ENCODE peak calls at places on chromosomes 2 and 18, in seven cellular contexts. R, G, Q, U, H, T and N are unnamed samples.

GRCh38 chr2:60321816-60322215 is 231.6 kb downstream of the BCL11A start:
- DNase-seq in T (no peak), U (no peak), R (no peak), G (no peak), H (no peak), Q (no peak), N (no peak)

GRCh38 chr2:9474361-9475117 is at the start of gene IAH1:
- DNase-seq in R (peak), Q (peak), G (peak), U (peak), T (no peak), H (peak), N (peak)

GRCh38 chr18:28176933-28177827 is at the start of gene CDH2:
- DNase-seq in G (peak), Q (peak), U (peak), H (peak), T (no peak), R (peak), N (peak)

GRCh38 chr18:77858331-77858730 is 608.7 kb downstream of the GALR1 start:
- DNase-seq in Q (no peak), R (no peak), H (no peak), T (no peak), U (no peak), G (no peak), N (no peak)

GRCh38 chr2:48248251-48248933 is 281.6 kb upstream of the STON1 start:
- DNase-seq in U (peak), H (peak), R (no peak), Q (peak), T (peak), G (peak), N (peak)

GRCh38 chr2:25251461-25252273 is 83.3 kb upstream of the POMC start:
- DNase-seq in U (peak), R (no peak), H (peak), G (peak), T (no peak), Q (peak), N (peak)

GRCh38 chr18:71998547-71998946 is 545.6 kb downstream of the CBLN2 start:
- DNase-seq in G (no peak), U (no peak), T (no peak), Q (no peak), H (peak), R (no peak), N (no peak)

GRCh38 chr18:46414863-46415262 is 242.2 kb downstream of the LOXHD1 start:
- DNase-seq in Q (no peak), T (no peak), U (peak), G (no peak), R (peak), H (no peak), N (no peak)

GRCh38 chr2:239216614-239217273 is 184.1 kb downstream of the HDAC4 start:
- DNase-seq in T (no peak), U (no peak), H (no peak), G (no peak), R (no peak), Q (no peak), N (no peak)

GRCh38 chr18:12015697-12016062 is 34.4 kb downstream of the IMPA2 start:
- DNase-seq in H (no peak), Q (peak), G (peak), U (no peak), R (no peak), T (no peak), N (no peak)

GRCh38 chr2:179787601-179788000 is 73.8 kb downstream of the ZNF385B start:
- DNase-seq in T (no peak), Q (no peak), G (no peak), H (no peak), U (no peak), R (no peak), N (no peak)

GRCh38 chr2:113278812-113279139 is at the start of gene PAX8:
- DNase-seq in T (no peak), R (peak), H (no peak), Q (no peak), G (no peak), U (peak), N (no peak)

GRCh38 chr2:20223345-20224190 is 1.4 kb downstream of the SDC1 start:
- DNase-seq in U (peak), H (peak), G (peak), R (peak), Q (peak), T (no peak), N (peak)

GRCh38 chr2:44680983-44681481 is 260.5 kb upstream of the SIX3 start:
- DNase-seq in Q (no peak), R (peak), G (no peak), U (no peak), T (no peak), H (peak), N (no peak)

GRCh38 chr2:199896617-199897016 is 14.5 kb upstream of the C2orf69 start:
- DNase-seq in Q (no peak), U (no peak), H (no peak), T (no peak), G (no peak), R (no peak), N (no peak)

GRCh38 chr2:61210332-61210981 is 48.5 kb downstream of the C2orf74 start:
- DNase-seq in T (no peak), U (no peak), H (peak), Q (peak), R (no peak), G (peak), N (no peak)

GRCh38 chr2:219298759-219299371 is 10.3 kb downstream of the PTPRN start:
- DNase-seq in H (peak), T (peak), Q (peak), G (peak), R (peak), U (peak), N (peak)

GRCh38 chr2:216108967-216109921 is at the start of gene XRCC5:
- DNase-seq in H (peak), R (peak), T (peak), G (peak), Q (peak), U (peak), N (peak)

GRCh38 chr2:130891968-130892367 is 55.3 kb downstream of the ARHGEF4 start:
- DNase-seq in G (no peak), T (no peak), H (no peak), Q (no peak), R (no peak), U (no peak), N (no peak)

GRCh38 chr2:232598293-232598692 is 35.1 kb upstream of the EFHD1 start:
- DNase-seq in T (no peak), H (no peak), Q (no peak), R (no peak), G (no peak), U (no peak), N (no peak)

GRCh38 chr18:32771169-32771751 is 1.6 kb downstream of the KLHL14 start:
- DNase-seq in R (peak), G (no peak), H (peak), U (peak), T (no peak), Q (no peak), N (peak)

GRCh38 chr2:25331686-25332365 is 9.9 kb downstream of the DNMT3A start:
- DNase-seq in U (no peak), T (no peak), H (no peak), G (peak), R (no peak), Q (no peak), N (no peak)

GRCh38 chr2:127546797-127547196 is 11.3 kb downstream of the MYO7B start:
- DNase-seq in G (no peak), R (no peak), T (no peak), U (no peak), Q (no peak), H (no peak), N (no peak)

GRCh38 chr2:26530141-26530540 is 52.2 kb upstream of the OTOF start:
- DNase-seq in R (no peak), T (no peak), Q (no peak), H (no peak), U (no peak), G (no peak), N (no peak)

GRCh38 chr2:26532301-26533250 is 54.7 kb upstream of the OTOF start:
- DNase-seq in Q (no peak), T (no peak), G (no peak), H (no peak), R (no peak), U (no peak), N (no peak)

GRCh38 chr2:26529406-26530070 is 51.6 kb upstream of the OTOF start:
- DNase-seq in G (no peak), R (no peak), H (no peak), U (no peak), T (no peak), Q (no peak), N (no peak)

GRCh38 chr2:26528870-26529269 is 50.9 kb upstream of the OTOF start:
- DNase-seq in U (no peak), G (no peak), T (no peak), R (no peak), Q (no peak), H (no peak), N (no peak)

DNA sequence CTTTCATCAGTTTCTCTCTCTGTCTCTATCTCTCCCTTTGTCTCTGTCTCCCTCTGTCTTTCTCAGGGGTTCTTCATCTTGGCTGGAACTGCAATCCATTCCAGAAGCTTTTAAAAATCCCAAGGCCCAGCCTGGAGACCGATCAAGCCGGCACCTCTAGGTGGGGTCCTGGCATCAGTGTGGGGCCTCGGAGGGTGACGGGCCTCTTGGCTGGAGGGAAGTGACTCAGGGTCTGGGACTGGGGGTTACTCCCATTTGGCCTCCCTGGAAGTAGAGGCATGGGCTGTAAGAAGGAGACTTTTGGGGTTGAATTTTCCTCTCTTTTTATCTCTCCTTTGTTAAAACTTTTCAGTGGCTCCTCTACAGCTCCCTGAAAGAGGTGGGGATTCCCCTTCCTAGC is 52.8 kb upstream of the OTOF start:
- DNase-seq in H (no peak), Q (no peak), G (peak), R (no peak), T (no peak), U (no peak), N (no peak)
- TF ChIP-seq EZH2phosphoT487 in H (no peak), Q (no peak), G (no peak), R (no peak), T (no peak), U (no peak), N (no peak)

DNA sequence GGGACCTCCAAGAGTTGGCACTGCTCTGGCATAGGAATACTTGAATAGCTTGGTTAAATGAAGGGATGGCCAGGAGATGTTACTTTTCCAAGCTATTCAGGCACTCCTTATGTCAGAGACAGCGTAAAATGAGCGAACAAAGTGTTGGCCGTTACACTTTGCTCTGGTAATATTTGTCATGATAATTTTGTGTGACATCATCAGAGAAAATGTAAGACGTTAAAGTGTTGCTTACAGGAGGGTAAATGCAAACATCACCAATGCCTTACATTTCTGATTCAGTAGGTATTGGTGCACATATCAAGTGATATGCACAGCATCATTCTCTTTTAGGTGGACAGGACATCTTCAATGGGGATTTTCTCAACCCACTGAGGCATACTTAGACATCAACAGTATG is 46.0 kb downstream of the PLEKHA3 start:
- DNase-seq in H (no peak), R (no peak), Q (no peak), U (no peak), T (no peak), G (no peak), N (no peak)
- TF ChIP-seq EZH2 in H (no peak), R (no peak), Q (no peak), U (no peak), T (no peak), G (no peak), N (no peak)

GRCh38 chr2:74197983-74198460 is 393 bp upstream of the MTHFD2 start:
- DNase-seq in T (peak), H (no peak), R (no peak), U (no peak), G (no peak), Q (no peak), N (no peak)
- TF ChIP-seq EZH2phosphoT487 in T (no peak), H (no peak), R (no peak), U (no peak), G (no peak), Q (no peak), N (no peak)

GRCh38 chr18:26654173-26655009 is 106.0 kb upstream of the KCTD1 start:
- DNase-seq in R (no peak), G (no peak), T (no peak), H (no peak), U (no peak), Q (no peak), N (no peak)

GRCh38 chr18:26655010-26655613 is 106.8 kb upstream of the KCTD1 start:
- DNase-seq in T (no peak), Q (no peak), U (no peak), H (peak), G (peak), R (no peak), N (no peak)

GRCh38 chr18:26656401-26656943 is 108.1 kb upstream of the KCTD1 start:
- DNase-seq in H (no peak), G (no peak), U (no peak), R (peak), Q (no peak), T (no peak), N (no peak)

GRCh38 chr18:26656944-26657536 is 108.7 kb upstream of the KCTD1 start:
- DNase-seq in T (no peak), R (peak), Q (peak), U (peak), G (peak), H (peak), N (peak)

DNA sequence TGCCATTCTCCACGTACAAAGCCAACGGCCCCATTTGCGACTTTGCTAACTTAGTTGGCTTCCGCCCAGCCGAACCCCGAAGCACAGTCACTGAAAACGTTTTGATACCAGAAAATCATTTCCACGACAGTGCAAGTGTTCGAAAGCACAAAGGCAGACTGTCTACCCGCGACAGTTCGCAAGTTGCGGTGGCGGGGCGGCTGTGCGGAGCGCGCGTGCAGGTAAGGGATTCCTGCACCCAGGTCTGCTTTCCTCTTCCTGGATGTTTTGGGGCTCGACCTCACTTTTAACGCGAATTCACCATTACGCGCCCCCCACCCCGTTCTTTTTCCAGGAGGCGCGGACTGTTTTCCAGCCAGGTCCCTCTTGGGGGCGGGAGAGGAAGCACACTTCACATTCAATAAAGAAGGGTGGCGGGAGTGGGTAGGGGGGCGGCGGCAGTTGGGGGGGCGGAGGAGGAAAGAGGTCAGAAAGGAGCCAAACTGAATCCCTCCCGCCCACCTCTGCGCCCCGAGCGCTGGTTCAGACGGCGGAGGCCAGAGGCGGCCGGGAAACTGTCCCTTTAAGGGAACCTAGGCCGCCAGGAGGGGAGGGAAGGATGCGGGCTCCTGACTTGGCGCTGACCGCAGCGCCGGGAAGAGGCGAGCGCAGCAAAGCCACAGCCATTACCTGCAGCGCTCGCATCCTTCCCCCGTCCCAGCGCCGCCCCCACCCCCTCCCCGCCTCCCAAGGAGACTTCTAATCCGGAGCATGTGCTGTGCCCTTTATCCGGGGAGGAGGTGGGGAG is 107.5 kb upstream of the KCTD1 start:
- DNase-seq in U (peak), T (no peak), R (peak), H (peak), Q (peak), G (peak), N (peak)
- TF ChIP-seq EZH2 in U (peak), T (no peak), R (peak), H (peak), Q (peak), G (no peak), N (no peak)

GRCh38 chr2:163731735-163732134 is 4.1 kb downstream of the FIGN start:
- DNase-seq in R (no peak), G (peak), T (no peak), U (no peak), H (no peak), Q (no peak), N (no peak)

GRCh38 chr2:163734911-163735691 is 707 bp downstream of the FIGN start:
- DNase-seq in R (peak), Q (peak), T (no peak), H (no peak), U (peak), G (peak), N (peak)

GRCh38 chr2:163732718-163733117 is 3.1 kb downstream of the FIGN start:
- DNase-seq in U (no peak), T (no peak), R (no peak), Q (no peak), H (no peak), G (peak), N (peak)

GRCh38 chr2:163734401-163734800 is 1.4 kb downstream of the FIGN start:
- DNase-seq in Q (no peak), H (no peak), G (peak), T (no peak), U (no peak), R (no peak), N (no peak)

GRCh38 chr2:163733301-163733938 is 2.4 kb downstream of the FIGN start:
- DNase-seq in Q (no peak), T (no peak), U (no peak), G (peak), H (no peak), R (no peak), N (no peak)
- TF ChIP-seq EZH2phosphoT487 in Q (no peak), T (no peak), U (no peak), G (no peak), H (no peak), R (no peak), N (no peak)